ENCODE peak calls at places on chromosome 19, in four cellular contexts. N is stimulated activated CD8-positive, alpha-beta memory T cell treated with anti-CD3 and anti-CD28 coated beads, Interleukin-7, amount 100 ng/mL, for 1 hour; L is left lung; E is AG10803. Q is an unnamed sample.

GRCh38 chr19:33796164-33797100 is at the start of gene KCTD15:
- DNase-seq in N (no peak), L (no peak), E (peak; percentile 49), Q (no peak)

GRCh38 chr19:30664358-30665058 is 292.3 kb downstream of the ZNF536 start:
- DNase-seq in N (no peak), L (no peak), E (peak; percentile 42), Q (no peak)

GRCh38 chr19:10946964-10947657 is 13.7 kb upstream of the SMARCA4 start:
- DNase-seq in N (no peak), L (no peak), E (peak; percentile 79), Q (no peak)

GRCh38 chr19:10567696-10568443 is 909 bp downstream of the CDKN2D start:
- DNase-seq in N (no peak), L (no peak), E (no peak), Q (no peak)

GRCh38 chr19:32977269-32977668 is 5.2 kb downstream of the FAAP24 start:
- DNase-seq in N (no peak), L (no peak), E (no peak), Q (no peak)

GRCh38 chr19:54469496-54469934 is 3.6 kb downstream of the CDC42EP5 start:
- DNase-seq in N (no peak), L (no peak), E (no peak), Q (no peak)

GRCh38 chr19:7738023-7738422 is 6.1 kb upstream of the CLEC4G start:
- DNase-seq in N (no peak), L (no peak), E (no peak), Q (no peak)

GRCh38 chr19:49875801-49876421 is 1.2 kb downstream of the AKT1S1 start:
- DNase-seq in N (peak; percentile 13), L (no peak), E (peak; percentile 27), Q (no peak)

GRCh38 chr19:29724102-29724641 is 9.1 kb upstream of the C19orf12 start:
- DNase-seq in N (no peak), L (no peak), E (no peak), Q (no peak)

GRCh38 chr19:47107201-47107952 is 6.2 kb downstream of the ZC3H4 start:
- DNase-seq in N (no peak), L (no peak), E (no peak), Q (no peak)

GRCh38 chr19:29942404-29943261 is 594 bp downstream of the URI1 start:
- DNase-seq in N (peak; percentile 46), L (peak; percentile 70), E (peak; percentile 25), Q (peak; percentile 28)

GRCh38 chr19:6023085-6023682 is 45.2 kb upstream of the RANBP3 start:
- DNase-seq in N (no peak), L (peak; percentile 30), E (peak; percentile 59), Q (no peak)

GRCh38 chr19:1254081-1254527 is 5.7 kb downstream of the MIDN start:
- DNase-seq in N (no peak), L (peak; percentile 52), E (no peak), Q (no peak)

GRCh38 chr19:44332145-44332544 is 24.3 kb downstream of the ZNF112 start:
- DNase-seq in N (no peak), L (no peak), E (no peak), Q (no peak)

Q was measured in GOT3.